ENCODE peak calls at places on chromosome 21, in eight cellular contexts. C is A549, I is uterus, W is OCI-LY7, T is AG04450, X is NB4, M is neural progenitor cell, D is fibroblast of the aortic adventitia. P is an unnamed sample.

GRCh38 chr21:31945576-31945975 is 72.8 kb downstream of the HUNK start:
- DNase-seq in D (peak; percentile 35), T (peak; percentile 63), M (no peak), X (no peak), W (no peak), I (no peak), C (no peak), P (peak; percentile 62)

GRCh38 chr21:28421716-28422480 is 570.8 kb downstream of the LTN1 start:
- DNase-seq in C (no peak), W (no peak), D (peak; percentile 95), X (no peak), I (no peak), M (no peak), T (no peak), P (peak; percentile 94)

GRCh38 chr21:32543975-32544374 is 41.3 kb downstream of the TCP10L start:
- DNase-seq in D (no peak), I (no peak), T (no peak), X (no peak), W (no peak), C (no peak), M (no peak), P (no peak)

GRCh38 chr21:16117851-16118592 is 388.2 kb downstream of the USP25 start:
- DNase-seq in T (peak; percentile 71), C (peak; percentile 56), W (no peak), M (no peak), D (peak; percentile 95), X (no peak), I (no peak), P (peak; percentile 88)

GRCh38 chr21:16079830-16080229 is 350.0 kb downstream of the USP25 start:
- DNase-seq in T (no peak), X (no peak), I (no peak), D (peak; percentile 37), C (peak; percentile 38), M (no peak), W (no peak), P (no peak)

GRCh38 chr21:14572206-14572780 is 26.2 kb upstream of the SAMSN1 start:
- DNase-seq in X (no peak), C (no peak), M (no peak), I (no peak), T (no peak), W (no peak), D (no peak), P (no peak)

GRCh38 chr21:37896788-37897187 is 19.5 kb downstream of the KCNJ6 start:
- DNase-seq in T (no peak), D (no peak), I (no peak), X (no peak), W (no peak), C (no peak), M (no peak), P (no peak)

GRCh38 chr21:34313116-34313515 is 50.7 kb upstream of the KCNE2 start:
- DNase-seq in T (no peak), C (no peak), W (no peak), D (peak; percentile 1), X (no peak), M (no peak), I (no peak), P (no peak)

GRCh38 chr21:9739240-9739639 is 782.1 kb upstream of the TPTE start:
- DNase-seq in D (no peak), X (no peak), W (no peak), I (no peak), M (no peak), T (no peak), C (no peak), P (no peak)

GRCh38 chr21:28336299-28336698 is 656.4 kb downstream of the LTN1 start:
- DNase-seq in C (peak; percentile 11), D (peak; percentile 98), I (no peak), T (peak; percentile 93), W (peak; percentile 43), X (peak; percentile 28), M (peak; percentile 49), P (peak; percentile 89)

GRCh38 chr21:42852925-42853570 is 26.3 kb downstream of the WDR4 start:
- DNase-seq in M (no peak), D (no peak), X (no peak), W (no peak), C (no peak), T (no peak), I (no peak), P (no peak)

GRCh38 chr21:42855937-42856335 is 23.4 kb downstream of the WDR4 start:
- DNase-seq in I (no peak), C (no peak), X (no peak), M (no peak), D (no peak), T (no peak), W (no peak), P (no peak)

GRCh38 chr21:42855143-42855936 is 24.0 kb downstream of the WDR4 start:
- DNase-seq in W (no peak), I (no peak), T (no peak), M (no peak), D (no peak), X (no peak), C (no peak), P (no peak)

GRCh38 chr21:42853621-42854020 is 25.7 kb downstream of the WDR4 start:
- DNase-seq in I (no peak), M (no peak), D (no peak), X (no peak), W (no peak), T (no peak), C (no peak), P (no peak)

GRCh38 chr21:42854246-42855010 is 24.9 kb downstream of the WDR4 start:
- DNase-seq in T (no peak), D (no peak), I (no peak), C (no peak), M (no peak), X (no peak), W (no peak), P (no peak)
- TF ChIP-seq CTCF in T (no peak), D (no peak), I (no peak), C (no peak), M (no peak), X (no peak), W (no peak), P (no peak)

DNA sequence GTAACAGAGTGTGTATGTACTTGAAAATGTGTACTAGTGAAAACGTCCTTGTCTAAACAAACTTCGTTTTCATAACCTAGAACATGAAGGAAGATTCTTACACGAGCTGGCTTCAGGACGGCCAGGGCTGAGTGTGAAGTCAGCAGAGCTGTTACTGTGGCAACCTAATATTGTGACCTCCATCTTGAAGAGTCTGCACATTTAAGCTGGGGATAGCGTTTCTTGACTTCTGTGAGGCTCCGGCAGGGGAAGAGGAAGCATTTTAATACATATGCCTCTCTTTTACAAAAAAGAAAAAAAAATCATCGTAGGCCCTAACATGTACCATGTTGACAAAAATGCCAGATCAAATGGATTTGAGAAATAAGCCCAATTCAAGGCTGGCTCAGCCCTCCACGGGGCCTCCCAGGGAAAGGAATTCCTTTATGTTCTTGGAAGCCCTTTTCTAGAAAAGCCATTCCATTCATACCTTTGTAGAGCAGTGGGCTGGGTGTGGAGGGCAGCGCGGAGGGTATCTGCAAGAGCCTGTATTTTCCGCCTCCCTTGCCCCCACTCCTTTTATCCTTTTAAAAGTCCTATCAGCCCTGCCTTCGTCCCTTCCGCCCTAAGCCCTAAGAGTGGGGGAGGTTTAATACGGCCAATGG is 51.1 kb downstream of the SIM2 start:
- DNase-seq in T (no peak), M (peak; percentile 96), C (peak; percentile 56), I (no peak), D (no peak), X (no peak), W (no peak), P (no peak)
- H3K4me3 ChIP-seq in T (no peak overlapping the region), M (peak overlapping the region; percentile 23), C (no peak overlapping the region), I (no peak overlapping the region), D (no peak overlapping the region), X (no peak overlapping the region), W (no peak overlapping the region), P (no peak overlapping the region)

GRCh38 chr21:18522181-18522771 is 118.7 kb upstream of the TMPRSS15 start:
- DNase-seq in C (no peak), I (no peak), X (no peak), D (peak; percentile 8), W (no peak), T (no peak), M (peak; percentile 16), P (no peak)
- TF ChIP-seq CTCF in C (no peak), I (no peak), X (no peak), D (no peak), W (peak; percentile 32), T (no peak), M (peak; percentile 52), P (no peak)

GRCh38 chr21:45306832-45307571 is 19.3 kb upstream of the POFUT2 start:
- DNase-seq in C (no peak), M (peak; percentile 73), D (peak; percentile 71), T (peak; percentile 62), I (peak; percentile 92), W (no peak), X (peak; percentile 67), P (no peak)
- H3K4me3 ChIP-seq in C (no peak overlapping the region), M (no peak overlapping the region), D (no peak overlapping the region), T (no peak overlapping the region), I (no peak overlapping the region), W (no peak overlapping the region), X (no peak overlapping the region), P (no peak overlapping the region)

GRCh38 chr21:39021475-39021832 is 161.8 kb downstream of the PSMG1 start:
- DNase-seq in D (no peak), X (no peak), W (no peak), T (no peak), C (no peak), I (no peak), M (no peak), P (no peak)

GRCh38 chr21:39024538-39024937 is 158.7 kb downstream of the PSMG1 start:
- DNase-seq in W (no peak), M (no peak), C (no peak), D (no peak), T (no peak), I (no peak), X (no peak), P (no peak)

GRCh38 chr21:39022035-39022900 is 161.0 kb downstream of the PSMG1 start:
- DNase-seq in T (no peak), X (no peak), C (no peak), D (no peak), I (no peak), M (no peak), W (no peak), P (no peak)

GRCh38 chr21:39025198-39025597 is 158.1 kb downstream of the PSMG1 start:
- DNase-seq in D (no peak), I (no peak), M (no peak), C (no peak), X (no peak), T (no peak), W (no peak), P (no peak)

GRCh38 chr21:39022901-39023693 is 160.2 kb downstream of the PSMG1 start:
- DNase-seq in C (no peak), D (peak; percentile 62), M (no peak), I (peak; percentile 59), X (no peak), W (no peak), T (no peak), P (no peak)
- TF ChIP-seq CTCF in C (no peak), D (peak; percentile 34), M (peak; percentile 43), I (no peak), X (no peak), W (peak; percentile 37), T (peak; percentile 32), P (no peak)

GRCh38 chr21:43925609-43926008 is 60.6 kb downstream of the AGPAT3 start:
- DNase-seq in D (no peak), T (no peak), I (no peak), C (no peak), X (no peak), M (no peak), W (no peak), P (no peak)
- H3K4me3 ChIP-seq in D (no peak overlapping the region), T (no peak overlapping the region), I (no peak overlapping the region), C (no peak overlapping the region), X (no peak overlapping the region), M (no peak overlapping the region), W (no peak overlapping the region), P (no peak overlapping the region)

P was measured in AG09309.